ENCODE peak calls at places on chromosomes 2 and 18, in four cellular contexts. Y, H, R and W are unnamed samples.

GRCh38 chr2:80489718-80490117 is 185.2 kb upstream of the LRRTM1 start:
- DNase-seq in Y (no peak), H (no peak), R (no peak), W (no peak)

GRCh38 chr2:36459725-36460137 is 104.2 kb downstream of the CRIM1 start:
- DNase-seq in Y (no peak), R (no peak), H (no peak), W (no peak)

GRCh38 chr2:160321025-160321424 is 121.0 kb upstream of the ITGB6 start:
- DNase-seq in H (no peak), R (no peak), Y (no peak), W (no peak)

GRCh38 chr2:232421189-232421785 is 14.6 kb downstream of the ALPG start:
- DNase-seq in Y (no peak), H (no peak), R (no peak), W (no peak)

GRCh38 chr2:200604571-200605255 is 18.9 kb downstream of the AOX1 start:
- DNase-seq in H (no peak), R (no peak), Y (no peak), W (no peak)

GRCh38 chr2:216696751-216697560 is 1.6 kb upstream of the IGFBP5 start:
- DNase-seq in Y (no peak), R (no peak), H (no peak), W (no peak)

GRCh38 chr18:31104444-31104843 is 2.2 kb upstream of the DSC2 start:
- DNase-seq in H (no peak), R (no peak), Y (no peak), W (no peak)

GRCh38 chr2:101041413-101041812 is 39.3 kb downstream of the RPL31 start:
- DNase-seq in H (no peak), Y (no peak), R (no peak), W (no peak)

GRCh38 chr2:139354518-139354917 is 574.3 kb upstream of the NXPH2 start:
- DNase-seq in H (no peak), Y (no peak), R (no peak), W (no peak)

GRCh38 chr2:2573205-2573604 is 242.1 kb upstream of the MYT1L start:
- DNase-seq in R (no peak), Y (no peak), H (no peak), W (no peak)

GRCh38 chr2:85717308-85718005 is 23.3 kb downstream of the GNLY start:
- DNase-seq in R (no peak), Y (no peak), H (no peak), W (no peak)

GRCh38 chr2:39738941-39739340 is 40.1 kb downstream of the THUMPD2 start:
- DNase-seq in Y (no peak), R (no peak), H (no peak), W (no peak)

GRCh38 chr2:7111626-7112025 is 194.4 kb downstream of the RNF144A start:
- DNase-seq in H (no peak), R (no peak), Y (no peak), W (no peak)

GRCh38 chr2:66170681-66171234 is 264.2 kb upstream of the MEIS1 start:
- DNase-seq in Y (no peak), R (no peak), H (no peak), W (no peak)